ENCODE peak calls at places on chromosome 19, in ten cellular contexts. K, H, L, V, R, U, E, J, A and T are unnamed samples.
A peak's percentile ranks its signal among the peaks of the same experiment; 100 is the strongest.

GRCh38 chr19:29676586-29676985 is 11.3 kb downstream of the PLEKHF1 start:
- DNase-seq in A (no peak), J (no peak), R (peak; percentile 54), U (no peak), E (no peak), L (no peak), V (no peak), K (no peak), H (no peak), T (no peak)

GRCh38 chr19:43534811-43535761 is 2.1 kb downstream of the ZNF575 start:
- DNase-seq in V (peak; percentile 76), A (no peak), K (no peak), H (peak; percentile 24), E (peak; percentile 31), R (peak; percentile 74), J (no peak), L (no peak), U (no peak), T (no peak)

GRCh38 chr19:15623711-15624318 is 8.8 kb downstream of the CYP4F8 start:
- DNase-seq in L (no peak), A (no peak), V (no peak), H (no peak), R (no peak), J (no peak), E (no peak), U (no peak), K (no peak), T (no peak)

GRCh38 chr19:17860331-17860992 is 752 bp downstream of the RPL18A start:
- DNase-seq in E (peak; percentile 37), V (no peak), R (no peak), A (no peak), L (no peak), K (no peak), J (no peak), U (no peak), H (no peak), T (no peak)

GRCh38 chr19:33204136-33204973 is 10.2 kb downstream of the LRP3 start:
- DNase-seq in E (no peak), H (no peak), L (no peak), R (no peak), A (no peak), K (no peak), U (no peak), J (no peak), V (no peak), T (no peak)

GRCh38 chr19:2546128-2547032 is 70.5 kb downstream of the GADD45B start:
- DNase-seq in L (no peak), K (no peak), U (no peak), E (no peak), R (no peak), V (no peak), H (peak; percentile 83), J (no peak), A (no peak), T (no peak)

GRCh38 chr19:35725216-35725861 is 7.5 kb downstream of the KMT2B start:
- DNase-seq in H (no peak), L (no peak), J (no peak), U (no peak), K (no peak), R (no peak), V (no peak), A (no peak), E (no peak), T (no peak)

GRCh38 chr19:5287066-5287465 is 53.5 kb downstream of the PTPRS start:
- DNase-seq in K (no peak), R (no peak), J (no peak), A (no peak), H (no peak), U (no peak), L (no peak), E (no peak), V (no peak), T (no peak)

GRCh38 chr19:34173145-34173956 is 1.0 kb downstream of the LSM14A start:
- DNase-seq in V (peak; percentile 5), K (peak; percentile 15), J (peak; percentile 37), U (peak; percentile 58), E (peak; percentile 40), A (no peak), R (peak; percentile 68), L (no peak), H (no peak), T (no peak)

GRCh38 chr19:47226426-47227346 is 4.3 kb downstream of the BBC3 start:
- DNase-seq in K (no peak), A (no peak), E (peak; percentile 93), U (peak; percentile 83), R (peak; percentile 81), V (no peak), J (peak; percentile 65), L (peak; percentile 35), H (no peak), T (no peak)

GRCh38 chr19:16342002-16342715 is 17.5 kb downstream of the KLF2 start:
- DNase-seq in K (no peak), V (no peak), A (no peak), H (no peak), R (peak; percentile 77), J (no peak), L (no peak), E (peak; percentile 73), U (no peak), T (peak; percentile 55)

GRCh38 chr19:11422163-11423068 is 3.3 kb upstream of the RGL3 start:
- DNase-seq in U (no peak), J (no peak), E (peak; percentile 95), K (peak; percentile 47), H (no peak), A (no peak), V (peak; percentile 88), R (peak; percentile 86), L (peak; percentile 17), T (no peak)

GRCh38 chr19:16327911-16328823 is 3.5 kb downstream of the KLF2 start:
- DNase-seq in K (no peak), L (no peak), A (no peak), H (no peak), V (no peak), R (peak; percentile 79), J (no peak), E (peak; percentile 68), U (no peak), T (peak; percentile 75)

GRCh38 chr19:15859187-15859586 is 38.7 kb downstream of the CYP4F2 start:
- DNase-seq in V (no peak), A (no peak), J (no peak), U (no peak), H (no peak), K (no peak), E (no peak), L (no peak), R (no peak), T (no peak)

GRCh38 chr19:17753976-17754375 is 2.7 kb downstream of the FCHO1 start:
- DNase-seq in L (no peak), A (no peak), R (no peak), H (peak; percentile 73), J (no peak), K (no peak), E (peak; percentile 38), V (no peak), U (no peak), T (no peak)